ENCODE peak calls at places on chromosomes 4 and X, in four cellular contexts. I is frontal cortex; L is CD4-positive, alpha-beta T cell; T is NCI-H2081. Y is an unnamed sample.

GRCh38 chrX:83658731-83659130 is 150.6 kb downstream of the POU3F4 start:
- DNase-seq in I (no peak), L (no peak), T (no peak), Y (no peak)

GRCh38 chrX:45400380-45400779 is 199.7 kb upstream of the DIPK2B start:
- DNase-seq in I (no peak), L (no peak), T (no peak), Y (peak)

GRCh38 chr4:113469023-113469390 is 292.5 kb downstream of the CAMK2D start:
- DNase-seq in I (no peak), L (no peak), T (no peak), Y (no peak)

GRCh38 chr4:142840516-142841123 is 5.5 kb downstream of the INPP4B start:
- DNase-seq in I (no peak), L (no peak), T (no peak), Y (no peak)

GRCh38 chr4:124111922-124112321 is 600.6 kb downstream of the ANKRD50 start:
- DNase-seq in I (peak), L (no peak), T (peak), Y (peak)

GRCh38 chr4:14257903-14258302 is 630.4 kb upstream of the BOD1L1 start:
- DNase-seq in I (no peak), L (no peak), T (no peak), Y (no peak)

GRCh38 chr4:22637306-22637705 is 55.4 kb upstream of the GBA3 start:
- DNase-seq in I (no peak), L (no peak), T (no peak), Y (no peak)

GRCh38 chrX:51614353-51614752 is 4.4 kb downstream of the CENPVL3 start:
- DNase-seq in I (no peak), L (no peak), T (peak), Y (peak)

GRCh38 chr4:151045907-151046306 is 30.8 kb upstream of the LRBA start:
- DNase-seq in I (no peak), L (no peak), T (peak), Y (peak)